ENCODE peak calls at places on chromosomes 4 and X, in nine cellular contexts. Z, Q, P, K, J, S, O, G and H are unnamed samples.
A peak's percentile ranks its signal among the peaks of the same experiment; 100 is the strongest.

GRCh38 chrX:136437774-136438173 is 50.0 kb upstream of the BRS3 start:
- DNase-seq in Z (no peak), Q (no peak), P (no peak), K (no peak), J (no peak), S (no peak), O (no peak), G (no peak), H (no peak)

GRCh38 chr4:114326358-114326757 is 272.2 kb upstream of the UGT8 start:
- DNase-seq in Z (no peak), Q (no peak), P (no peak), K (no peak), J (no peak), S (no peak), O (no peak), G (no peak), H (no peak)

GRCh38 chr4:119690871-119691270 is 62.3 kb upstream of the PDE5A start:
- DNase-seq in Z (no peak), Q (no peak), P (no peak), K (no peak), J (no peak), S (no peak), O (no peak), G (no peak), H (no peak)

GRCh38 chr4:118740869-118741268 is 55.7 kb downstream of the METTL14 start:
- DNase-seq in Z (no peak), Q (peak; percentile 1), P (no peak), K (no peak), J (peak; percentile 24), S (no peak), O (no peak), G (no peak), H (no peak)

GRCh38 chrX:3518870-3519269 is 172.4 kb upstream of the MXRA5 start:
- DNase-seq in Z (peak; percentile 87), Q (peak; percentile 31), P (no peak), K (no peak), J (no peak), S (no peak), O (no peak), G (no peak), H (peak; percentile 92)

GRCh38 chr4:140533951-140534480 is 10.0 kb downstream of the ELMOD2 start:
- DNase-seq in Z (no peak), Q (no peak), P (no peak), K (no peak), J (no peak), S (no peak), O (no peak), G (no peak), H (no peak)

GRCh38 chr4:88284378-88285234 is at the start of gene PPM1K:
- DNase-seq in Z (peak; percentile 97), Q (peak; percentile 83), P (peak; percentile 99), K (peak; percentile 99), J (peak; percentile 92), S (peak; percentile 99), O (peak; percentile 99), G (peak; percentile 99), H (peak; percentile 96)

GRCh38 chr4:101307901-101308300 is 39.4 kb downstream of the PPP3CA start:
- DNase-seq in Z (no peak), Q (no peak), P (no peak), K (no peak), J (no peak), S (no peak), O (no peak), G (no peak), H (no peak)

GRCh38 chrX:11886745-11887144 is 128.7 kb downstream of the MSL3 start:
- DNase-seq in Z (peak; percentile 54), Q (no peak), P (no peak), K (peak; percentile 36), J (no peak), S (no peak), O (no peak), G (no peak), H (no peak)